ENCODE peak calls at places on chromosomes 2 and 18, in four cellular contexts. K is suprapubic skin, E is thoracic aorta, P is lung. Z is an unnamed sample.

GRCh38 chr18:61435064-61435652 is 101.9 kb downstream of the CDH20 start:
- DNase-seq in K (no peak), E (no peak), P (no peak), Z (no peak)

GRCh38 chr2:228841475-228841874 is 429.6 kb downstream of the PID1 start:
- DNase-seq in K (no peak), E (no peak), P (no peak), Z (no peak)

GRCh38 chr2:207143474-207144190 is 22.1 kb downstream of the KLF7 start:
- DNase-seq in K (peak), E (no peak), P (peak), Z (peak)

GRCh38 chr2:193868833-193869232 is 1674.1 kb upstream of the TMEFF2 start:
- DNase-seq in K (no peak), E (no peak), P (no peak), Z (no peak)

GRCh38 chr2:66587216-66587615 is 152.3 kb downstream of the MEIS1 start:
- DNase-seq in K (no peak), E (no peak), P (no peak), Z (no peak)

GRCh38 chr2:142140434-142140845 is 9.6 kb upstream of the LRP1B start:
- DNase-seq in K (no peak), E (no peak), P (no peak), Z (no peak)

GRCh38 chr2:240820607-240821428 is 799 bp upstream of the KIF1A start:
- DNase-seq in K (no peak), E (no peak), P (no peak), Z (peak)

GRCh38 chr2:174599310-174599941 is 1.8 kb upstream of the WIPF1 start:
- DNase-seq in K (no peak), E (no peak), P (no peak), Z (no peak)

GRCh38 chr2:219350215-219350937 is 17.8 kb upstream of the RESP18 start:
- DNase-seq in K (no peak), E (no peak), P (no peak), Z (no peak)

GRCh38 chr2:231716641-231717280 is 8.4 kb downstream of the PTMA start:
- DNase-seq in K (no peak), E (no peak), P (no peak), Z (no peak)

GRCh38 chr2:160574472-160575140 is 81.0 kb upstream of the RBMS1 start:
- DNase-seq in K (no peak), E (no peak), P (no peak), Z (no peak)

GRCh38 chr2:157438907-157439791 is 4.7 kb downstream of the CYTIP start:
- DNase-seq in K (no peak), E (no peak), P (no peak), Z (no peak)

GRCh38 chr18:8659609-8660242 is 45.6 kb upstream of the MTCL1 start:
- DNase-seq in K (no peak), E (no peak), P (no peak), Z (no peak)

GRCh38 chr2:64698068-64698645 is 44.4 kb upstream of the SERTAD2 start:
- DNase-seq in K (no peak), E (no peak), P (no peak), Z (no peak)

GRCh38 chr2:73282924-73283544 is 1.2 kb downstream of the FBXO41 start:
- DNase-seq in K (no peak), E (no peak), P (no peak), Z (no peak)

GRCh38 chr2:96325038-96325883 is at the start of gene ITPRIPL1:
- DNase-seq in K (no peak), E (no peak), P (no peak), Z (no peak)

GRCh38 chr18:3089579-3089978 is 76.6 kb upstream of the LPIN2 start:
- DNase-seq in K (no peak), E (no peak), P (no peak), Z (no peak)

GRCh38 chr2:88832992-88833389 is 141.5 kb downstream of the RPIA start:
- DNase-seq in K (no peak), E (no peak), P (no peak), Z (no peak)

GRCh38 chr18:24009651-24010333 is 4.8 kb upstream of the TTC39C start:
- DNase-seq in K (no peak), E (no peak), P (no peak), Z (no peak)

GRCh38 chr2:143890799-143891198 is 629.1 kb downstream of the ZEB2 start:
- DNase-seq in K (no peak), E (no peak), P (no peak), Z (no peak)

GRCh38 chr2:238132463-238133450 is 5.7 kb upstream of the KLHL30 start:
- DNase-seq in K (no peak), E (no peak), P (no peak), Z (peak)

GRCh38 chr2:20593072-20594034 is 57.5 kb downstream of the HS1BP3 start:
- DNase-seq in K (peak), E (no peak), P (peak), Z (no peak)

GRCh38 chr2:189234991-189235390 is 55.4 kb upstream of the COL5A2 start:
- DNase-seq in K (no peak), E (no peak), P (no peak), Z (no peak)

GRCh38 chr2:166179201-166179600 is 51.4 kb upstream of the SCN1A start:
- DNase-seq in K (no peak), E (no peak), P (no peak), Z (no peak)

GRCh38 chr2:68248806-68249205 is 3.5 kb downstream of the PPP3R1 start:
- DNase-seq in K (no peak), E (no peak), P (no peak), Z (no peak)
- H3K4me3 ChIP-seq in K (no peak), E (no peak), P (no peak), Z (no peak)

GRCh38 chr2:53353372-53354111 is 414.1 kb upstream of the CHAC2 start:
- DNase-seq in K (no peak), E (no peak), P (no peak), Z (no peak)
- H3K27ac ChIP-seq in K (peak), E (no peak), P (no peak), Z (no peak)

GRCh38 chr2:235674116-235674515 is 180.3 kb downstream of the AGAP1 start:
- DNase-seq in K (no peak), E (no peak), P (no peak), Z (no peak)
- H3K4me3 ChIP-seq in K (no peak), E (no peak), P (no peak), Z (no peak)

GRCh38 chr2:119483896-119484718 is 40.2 kb downstream of the SCTR start:
- DNase-seq in K (peak), E (no peak), P (peak), Z (no peak)

GRCh38 chr2:119486196-119486827 is 38.0 kb downstream of the SCTR start:
- DNase-seq in K (no peak), E (no peak), P (peak), Z (no peak)

GRCh38 chr2:119486886-119487285 is 37.4 kb downstream of the SCTR start:
- DNase-seq in K (no peak), E (no peak), P (peak), Z (no peak)

GRCh38 chr2:119484834-119485233 is 39.4 kb downstream of the SCTR start:
- DNase-seq in K (no peak), E (no peak), P (peak), Z (no peak)

GRCh38 chr2:119485336-119486110 is 38.8 kb downstream of the SCTR start:
- DNase-seq in K (no peak), E (no peak), P (peak), Z (peak)
- H3K27ac ChIP-seq in K (no peak), E (peak), P (no peak), Z (peak)

Z was measured in left ventricle myocardium inferior.